ENCODE peak calls at places on chromosomes 4 and X, in six cellular contexts. T is mammary epithelial cell, Q is HepG2, F is astrocyte of the spinal cord, E is AG09309, G is A549. L is an unnamed sample.

GRCh38 chrX:38754102-38754790 is 47.0 kb upstream of the MID1IP1 start:
- DNase-seq in F (peak; percentile 64), T (peak; percentile 35), E (peak; percentile 17), G (no peak), Q (peak; percentile 19), L (peak; percentile 1)

GRCh38 chr4:82758701-82759685 is 39.6 kb downstream of the SCD5 start:
- DNase-seq in Q (no peak), G (no peak), F (no peak), E (no peak), T (no peak), L (no peak)

GRCh38 chr4:7007944-7008343 is 35.2 kb upstream of the TADA2B start:
- DNase-seq in G (no peak), E (no peak), T (peak; percentile 16), F (no peak), Q (peak; percentile 49), L (no peak)

GRCh38 chr4:89995006-89995405 is 100.4 kb downstream of the MMRN1 start:
- DNase-seq in F (no peak), Q (no peak), G (no peak), T (no peak), E (no peak), L (no peak)

GRCh38 chrX:23246001-23246400 is 88.6 kb upstream of the PTCHD1 start:
- DNase-seq in E (no peak), G (no peak), T (peak; percentile 0), F (peak; percentile 62), Q (no peak), L (no peak)

GRCh38 chr4:53009824-53010223 is 147.7 kb downstream of the RASL11B start:
- DNase-seq in G (no peak), F (no peak), Q (no peak), T (no peak), E (no peak), L (no peak)

GRCh38 chrX:49058794-49059193 is at the start of gene CCDC120:
- DNase-seq in G (no peak), T (peak; percentile 28), Q (no peak), F (no peak), E (no peak), L (no peak)

GRCh38 chr4:38310446-38311043 is 350.3 kb downstream of the PTTG2 start:
- DNase-seq in G (no peak), F (peak; percentile 48), T (no peak), Q (no peak), E (no peak), L (peak; percentile 70)

GRCh38 chr4:112185740-112186670 is 40.8 kb downstream of the FAM241A start:
- DNase-seq in F (no peak), T (no peak), Q (no peak), E (no peak), G (no peak), L (no peak)

GRCh38 chr4:139532951-139533350 is 23.1 kb downstream of the SETD7 start:
- DNase-seq in Q (no peak), T (no peak), F (no peak), E (no peak), G (no peak), L (no peak)

GRCh38 chrX:10470009-10470408 is 150.4 kb downstream of the MID1 start:
- DNase-seq in F (no peak), E (no peak), T (no peak), Q (no peak), G (no peak), L (no peak)

GRCh38 chr4:76305971-76306881 is at the start of gene STBD1:
- DNase-seq in T (peak; percentile 81), F (peak; percentile 74), E (peak; percentile 24), Q (peak; percentile 68), G (peak; percentile 44), L (peak; percentile 54)

GRCh38 chrX:43870758-43871419 is 11.4 kb downstream of the MAOB start:
- DNase-seq in Q (no peak), F (no peak), G (no peak), E (no peak), T (no peak), L (no peak)

GRCh38 chr4:108804648-108805273 is 41.9 kb upstream of the ETNPPL start:
- DNase-seq in F (no peak), G (no peak), E (no peak), Q (no peak), T (no peak), L (no peak)

GRCh38 chr4:186693159-186693815 is 30.4 kb downstream of the FAT1 start:
- DNase-seq in Q (no peak), E (peak; percentile 68), F (peak; percentile 93), G (peak; percentile 72), T (peak; percentile 93), L (no peak)

GRCh38 chr4:41505161-41505653 is 32.8 kb upstream of the LIMCH1 start:
- DNase-seq in T (no peak), Q (no peak), E (no peak), G (no peak), F (peak; percentile 32), L (no peak)

GRCh38 chr4:134668237-134668636 is 466.6 kb upstream of the PABPC4L start:
- DNase-seq in T (no peak), G (no peak), Q (no peak), E (no peak), F (no peak), L (no peak)

GRCh38 chrX:150806827-150807226 is 91.6 kb downstream of the CD99L2 start:
- DNase-seq in F (no peak), G (no peak), T (no peak), E (no peak), Q (peak; percentile 34), L (no peak)

GRCh38 chr4:99381588-99382175 is 29.1 kb upstream of the ADH1C start:
- DNase-seq in E (no peak), Q (no peak), G (no peak), T (no peak), F (no peak), L (no peak)
- H3K4me3 ChIP-seq in E (no peak overlapping the region), Q (no peak overlapping the region), G (no peak overlapping the region), T (no peak overlapping the region), F (no peak overlapping the region), L (no peak overlapping the region)

GRCh38 chr4:167419468-167420133 is 185.3 kb upstream of the SPOCK3 start:
- DNase-seq in G (no peak), Q (no peak), E (no peak), T (no peak), F (no peak), L (no peak)

GRCh38 chr4:167428172-167428571 is 193.9 kb upstream of the SPOCK3 start:
- DNase-seq in Q (no peak), T (no peak), E (no peak), F (peak; percentile 1), G (no peak), L (no peak)

GRCh38 chr4:167424338-167425256 is 190.3 kb upstream of the SPOCK3 start:
- DNase-seq in F (no peak), T (no peak), Q (no peak), G (no peak), E (no peak), L (no peak)
- H3K4me3 ChIP-seq in F (no peak overlapping the region), T (no peak overlapping the region), Q (no peak overlapping the region), G (no peak overlapping the region), E (no peak overlapping the region), L (no peak overlapping the region)

GRCh38 chrX:30712214-30712613 is 59.0 kb downstream of the GK start:
- DNase-seq in T (no peak), G (no peak), Q (no peak), F (no peak), E (no peak), L (no peak)

GRCh38 chrX:30713061-30713525 is 59.9 kb downstream of the GK start:
- DNase-seq in Q (peak; percentile 40), E (peak; percentile 33), T (peak; percentile 32), F (peak; percentile 59), G (peak; percentile 18), L (peak; percentile 29)

GRCh38 chrX:30714138-30714537 is 60.9 kb downstream of the GK start:
- DNase-seq in F (no peak), Q (no peak), E (no peak), G (no peak), T (no peak), L (no peak)

DNA sequence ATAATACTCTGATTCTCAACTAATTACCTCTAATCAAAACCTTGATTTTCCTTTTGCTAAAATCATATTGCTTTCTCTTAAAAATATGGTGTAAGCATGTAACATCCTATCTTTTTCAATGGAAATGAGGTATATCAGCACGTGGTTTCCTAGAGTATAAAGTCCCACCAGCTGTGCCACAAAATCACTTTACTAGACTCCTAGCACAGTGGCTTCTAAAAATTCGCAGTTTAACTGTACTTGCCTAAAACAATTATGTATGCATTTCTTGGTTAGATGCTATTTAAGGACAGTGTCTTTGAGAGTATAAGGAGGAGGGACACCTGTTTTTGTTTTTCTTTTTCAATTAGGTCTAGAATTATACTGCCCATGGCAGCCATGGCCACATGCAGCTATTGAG is 62.8 kb downstream of the GK start:
- DNase-seq in G (no peak), F (no peak), T (no peak), Q (no peak), E (no peak), L (no peak)
- H3K4me3 ChIP-seq in G (no peak overlapping the region), F (no peak overlapping the region), T (no peak overlapping the region), Q (no peak overlapping the region), E (no peak overlapping the region), L (no peak overlapping the region)

GRCh38 chr4:144208074-144208473 is 67.6 kb upstream of the GYPA start:
- DNase-seq in F (no peak), G (no peak), Q (no peak), E (no peak), T (no peak), L (no peak)

GRCh38 chr4:144204431-144204830 is 63.9 kb upstream of the GYPA start:
- DNase-seq in Q (no peak), F (no peak), E (no peak), G (no peak), T (no peak), L (no peak)

DNA sequence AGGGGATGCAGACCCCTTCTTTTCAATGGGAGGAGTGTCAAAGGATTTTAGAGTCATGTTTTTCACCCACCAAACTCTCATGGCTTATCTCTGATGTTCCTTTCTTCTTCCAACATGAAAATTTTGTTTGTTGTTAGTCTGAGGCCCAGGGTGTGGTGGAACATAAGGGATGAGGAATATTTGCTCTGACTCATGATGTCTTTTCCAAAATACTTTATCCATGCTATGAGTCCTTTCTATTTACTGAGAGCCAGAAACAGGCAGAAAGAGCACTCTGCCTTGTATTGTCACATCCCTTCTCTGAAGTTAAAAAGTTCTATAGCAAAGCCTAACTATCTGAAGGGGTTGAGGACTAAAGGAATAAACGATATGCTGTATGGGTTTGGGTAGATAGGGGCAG is 61.6 kb upstream of the GYPA start:
- DNase-seq in E (no peak), F (no peak), G (no peak), Q (no peak), T (no peak), L (no peak)
- H3K4me3 ChIP-seq in E (no peak overlapping the region), F (no peak overlapping the region), G (no peak overlapping the region), Q (no peak overlapping the region), T (no peak overlapping the region), L (no peak overlapping the region)

L was measured in naive thymus-derived CD4-positive, alpha-beta T cell.